ENCODE peak calls at places on chromosomes 7 and 10, in five cellular contexts. G is fibroblast of the conjunctiva; L is stimulated activated CD4-positive, alpha-beta T cell treated with anti-CD3 and anti-CD28 coated beads, Interleukin-4, amount 100 ng/mL, for 1 hour; P is iris pigment epithelial cell; T is upper lobe of right lung. Y is an unnamed sample.
A peak's percentile ranks its signal among the peaks of the same experiment; 100 is the strongest.

GRCh38 chr10:103256613-103257012 is 10.9 kb downstream of the RPEL1 start:
- DNase-seq in G (no peak), L (no peak), P (no peak), T (no peak), Y (no peak)

GRCh38 chr7:55573526-55573925 is 1.2 kb upstream of the VOPP1 start:
- DNase-seq in G (no peak), L (no peak), P (peak; percentile 42), T (no peak), Y (peak; percentile 39)

GRCh38 chr10:86206216-86206615 is 160.4 kb downstream of the GRID1 start:
- DNase-seq in G (no peak), L (no peak), P (no peak), T (peak; percentile 54), Y (no peak)

GRCh38 chr10:1605121-1605520 is 132.2 kb downstream of the ADARB2 start:
- DNase-seq in G (no peak), L (no peak), P (no peak), T (no peak), Y (no peak)

GRCh38 chr10:91493313-91493712 is 83.2 kb downstream of the HECTD2 start:
- DNase-seq in G (peak; percentile 37), L (no peak), P (peak; percentile 64), T (no peak), Y (peak; percentile 83)

GRCh38 chr7:102284399-102284798 is 2.3 kb upstream of the SH2B2 start:
- DNase-seq in G (no peak), L (no peak), P (no peak), T (no peak), Y (no peak)

GRCh38 chr7:82616059-82616723 is 172.6 kb upstream of the CACNA2D1 start:
- DNase-seq in G (no peak), L (no peak), P (no peak), T (no peak), Y (no peak)

GRCh38 chr10:121598261-121599249 is at the start of gene FGFR2:
- DNase-seq in G (no peak), L (peak; percentile 10), P (peak; percentile 67), T (peak; percentile 92), Y (peak; percentile 66)

GRCh38 chr7:98651760-98652159 is 34.7 kb downstream of the NPTX2 start:
- DNase-seq in G (no peak), L (no peak), P (no peak), T (no peak), Y (no peak)

GRCh38 chr7:106568680-106569499 is 92.1 kb downstream of the CCDC71L start:
- DNase-seq in G (peak; percentile 97), L (no peak), P (peak; percentile 89), T (no peak), Y (peak; percentile 96)

GRCh38 chr10:74877899-74878298 is 51.5 kb downstream of the KAT6B start:
- DNase-seq in G (no peak), L (no peak), P (no peak), T (no peak), Y (no peak)

GRCh38 chr7:105673367-105674188 is 92.3 kb upstream of the EFCAB10 start:
- DNase-seq in G (no peak), L (no peak), P (no peak), T (peak; percentile 84), Y (no peak)

GRCh38 chr10:98267069-98267893 is 713 bp downstream of the LOXL4 start:
- DNase-seq in G (no peak), L (no peak), P (no peak), T (no peak), Y (peak; percentile 22)

GRCh38 chr7:156827587-156828203 is 65.3 kb downstream of the LMBR1 start:
- DNase-seq in G (peak; percentile 27), L (no peak), P (peak; percentile 41), T (no peak), Y (peak; percentile 67)

GRCh38 chr7:23175820-23176385 is 5.9 kb upstream of the NUP42 start:
- DNase-seq in G (no peak), L (no peak), P (no peak), T (no peak), Y (no peak)

GRCh38 chr10:114577133-114577532 is 80.9 kb downstream of the ABLIM1 start:
- DNase-seq in G (peak; percentile 57), L (no peak), P (peak; percentile 79), T (no peak), Y (peak; percentile 90)

GRCh38 chr7:20787658-20788057 is 972 bp upstream of the SP8 start:
- DNase-seq in G (no peak), L (no peak), P (no peak), T (no peak), Y (no peak)

GRCh38 chr7:50330701-50331100 is 26.2 kb downstream of the IKZF1 start:
- DNase-seq in G (no peak), L (no peak), P (no peak), T (no peak), Y (no peak)

GRCh38 chr10:60206735-60207134 is 182.9 kb downstream of the ANK3 start:
- DNase-seq in G (no peak), L (no peak), P (peak; percentile 67), T (no peak), Y (peak; percentile 34)

GRCh38 chr7:26307226-26307625 is 15.6 kb downstream of the SNX10 start:
- DNase-seq in G (no peak), L (no peak), P (peak; percentile 23), T (peak; percentile 69), Y (no peak)

GRCh38 chr10:110226926-110227641 is 19.7 kb downstream of the MXI1 start:
- DNase-seq in G (no peak), L (peak; percentile 80), P (peak; percentile 23), T (peak; percentile 91), Y (peak; percentile 70)

GRCh38 chr10:105195831-105196230 is 554.7 kb downstream of the SORCS3 start:
- DNase-seq in G (no peak), L (no peak), P (no peak), T (no peak), Y (no peak)

GRCh38 chr7:136326045-136326610 is 349.0 kb upstream of the MTPN start:
- DNase-seq in G (no peak), L (no peak), P (no peak), T (no peak), Y (no peak)

GRCh38 chr7:112079671-112080070 is 126.5 kb downstream of the DOCK4 start:
- DNase-seq in G (no peak), L (no peak), P (peak; percentile 37), T (no peak), Y (peak; percentile 34)

GRCh38 chr10:113524539-113525490 is 28.0 kb upstream of the HABP2 start:
- DNase-seq in G (no peak), L (no peak), P (peak; percentile 11), T (no peak), Y (peak; percentile 43)

GRCh38 chr7:5354460-5355279 is 69.0 kb downstream of the TNRC18 start:
- DNase-seq in G (no peak), L (no peak), P (peak; percentile 63), T (no peak), Y (peak; percentile 17)

GRCh38 chr7:32602470-32602869 is 107.2 kb downstream of the AVL9 start:
- DNase-seq in G (no peak), L (no peak), P (no peak), T (no peak), Y (no peak)

GRCh38 chr10:125083576-125083920 is 76.8 kb downstream of the CTBP2 start:
- DNase-seq in G (no peak), L (no peak), P (peak; percentile 92), T (peak; percentile 55), Y (peak; percentile 84)

GRCh38 chr7:200704-201103 is 8.3 kb downstream of the FAM20C start:
- DNase-seq in G (no peak), L (no peak), P (no peak), T (no peak), Y (no peak)

GRCh38 chr7:88041583-88041982 is 107.5 kb downstream of the ADAM22 start:
- DNase-seq in G (no peak), L (no peak), P (no peak), T (no peak), Y (no peak)

GRCh38 chr10:133072776-133073390 is 14.8 kb upstream of the ADGRA1 start:
- DNase-seq in G (no peak), L (no peak), P (no peak), T (no peak), Y (no peak)

GRCh38 chr10:74977913-74978847 is 133.3 kb upstream of the SAMD8 start:
- DNase-seq in G (no peak), L (no peak), P (no peak), T (no peak), Y (no peak)

GRCh38 chr7:135879238-135879637 is 97.9 kb downstream of the MTPN start:
- DNase-seq in G (no peak), L (no peak), P (peak; percentile 74), T (no peak), Y (peak; percentile 41)

GRCh38 chr7:127819975-127820778 is 168.2 kb downstream of the SND1 start:
- DNase-seq in G (peak; percentile 12), L (no peak), P (peak; percentile 90), T (no peak), Y (peak; percentile 49)

GRCh38 chr10:33335550-33335799 is 1.0 kb upstream of the NRP1 start:
- DNase-seq in G (no peak), L (no peak), P (no peak), T (no peak), Y (peak; percentile 68)

GRCh38 chr7:149496642-149497391 is 792 bp downstream of the ZNF746 start:
- DNase-seq in G (no peak), L (peak; percentile 62), P (peak; percentile 28), T (peak; percentile 85), Y (peak; percentile 73)

GRCh38 chr7:142567676-142568075 is 181.6 kb upstream of the PRSS1 start:
- DNase-seq in G (no peak), L (no peak), P (no peak), T (no peak), Y (no peak)

Y was measured in adipocyte.